ENCODE peak calls at places on chromosomes 2 and 18, in five cellular contexts. One of them, this sample, is unnamed.

GRCh38 chr2:96554293-96555145 is 18.0 kb downstream of the ARID5A start:
- DNase-seq in activated gamma-delta T cell treated with Interleukin-2 at 50 U/mL for 16 hours: peak
- DNase-seq in activated naive CD4-positive, alpha-beta T cell treated with Interleukin-2 at 50 U/mL for 16 hours: peak
- DNase-seq in stimulated activated naive B cell treated with anti-CD40 and anti-IgM and Interleukin-4, amounts not matched to agents 10 μg/mL and 1 μg/mL and 100 μg/mL, for 72 hours: peak
- DNase-seq in GM20000: peak
- DNase-seq in this sample: peak

GRCh38 chr2:152523091-152523490 is 188.1 kb downstream of the FMNL2 start:
- DNase-seq in activated gamma-delta T cell treated with Interleukin-2 at 50 U/mL for 16 hours: no peak
- DNase-seq in activated naive CD4-positive, alpha-beta T cell treated with Interleukin-2 at 50 U/mL for 16 hours: no peak
- DNase-seq in stimulated activated naive B cell treated with anti-CD40 and anti-IgM and Interleukin-4, amounts not matched to agents 10 μg/mL and 1 μg/mL and 100 μg/mL, for 72 hours: no peak
- DNase-seq in GM20000: no peak
- DNase-seq in this sample: no peak

GRCh38 chr18:40841473-40841872 is 1113.6 kb upstream of the PIK3C3 start:
- DNase-seq in activated gamma-delta T cell treated with Interleukin-2 at 50 U/mL for 16 hours: no peak
- DNase-seq in activated naive CD4-positive, alpha-beta T cell treated with Interleukin-2 at 50 U/mL for 16 hours: no peak
- DNase-seq in stimulated activated naive B cell treated with anti-CD40 and anti-IgM and Interleukin-4, amounts not matched to agents 10 μg/mL and 1 μg/mL and 100 μg/mL, for 72 hours: no peak
- DNase-seq in GM20000: no peak
- DNase-seq in this sample: no peak

GRCh38 chr2:46175409-46175808 is 121.8 kb upstream of the EPAS1 start:
- DNase-seq in activated gamma-delta T cell treated with Interleukin-2 at 50 U/mL for 16 hours: no peak
- DNase-seq in activated naive CD4-positive, alpha-beta T cell treated with Interleukin-2 at 50 U/mL for 16 hours: no peak
- DNase-seq in stimulated activated naive B cell treated with anti-CD40 and anti-IgM and Interleukin-4, amounts not matched to agents 10 μg/mL and 1 μg/mL and 100 μg/mL, for 72 hours: no peak
- DNase-seq in GM20000: no peak
- DNase-seq in this sample: no peak

GRCh38 chr2:196046123-196046917 is 22.3 kb downstream of the DNAH7 start:
- DNase-seq in activated gamma-delta T cell treated with Interleukin-2 at 50 U/mL for 16 hours: no peak
- DNase-seq in activated naive CD4-positive, alpha-beta T cell treated with Interleukin-2 at 50 U/mL for 16 hours: no peak
- DNase-seq in stimulated activated naive B cell treated with anti-CD40 and anti-IgM and Interleukin-4, amounts not matched to agents 10 μg/mL and 1 μg/mL and 100 μg/mL, for 72 hours: no peak
- DNase-seq in GM20000: peak
- DNase-seq in this sample: no peak

GRCh38 chr2:224085246-224085645 is 46.2 kb upstream of the SERPINE2 start:
- DNase-seq in activated gamma-delta T cell treated with Interleukin-2 at 50 U/mL for 16 hours: no peak
- DNase-seq in activated naive CD4-positive, alpha-beta T cell treated with Interleukin-2 at 50 U/mL for 16 hours: no peak
- DNase-seq in stimulated activated naive B cell treated with anti-CD40 and anti-IgM and Interleukin-4, amounts not matched to agents 10 μg/mL and 1 μg/mL and 100 μg/mL, for 72 hours: no peak
- DNase-seq in GM20000: no peak
- DNase-seq in this sample: no peak

GRCh38 chr2:31230751-31231150 is 3.2 kb upstream of the EHD3 start:
- DNase-seq in activated gamma-delta T cell treated with Interleukin-2 at 50 U/mL for 16 hours: no peak
- DNase-seq in activated naive CD4-positive, alpha-beta T cell treated with Interleukin-2 at 50 U/mL for 16 hours: no peak
- DNase-seq in stimulated activated naive B cell treated with anti-CD40 and anti-IgM and Interleukin-4, amounts not matched to agents 10 μg/mL and 1 μg/mL and 100 μg/mL, for 72 hours: no peak
- DNase-seq in GM20000: no peak
- DNase-seq in this sample: no peak

GRCh38 chr2:46982356-46983064 is 66.9 kb upstream of the MCFD2 start:
- DNase-seq in activated gamma-delta T cell treated with Interleukin-2 at 50 U/mL for 16 hours: no peak
- DNase-seq in activated naive CD4-positive, alpha-beta T cell treated with Interleukin-2 at 50 U/mL for 16 hours: no peak
- DNase-seq in stimulated activated naive B cell treated with anti-CD40 and anti-IgM and Interleukin-4, amounts not matched to agents 10 μg/mL and 1 μg/mL and 100 μg/mL, for 72 hours: no peak
- DNase-seq in GM20000: no peak
- DNase-seq in this sample: no peak

GRCh38 chr2:127893494-127893893 is 7.7 kb upstream of the AMMECR1L start:
- DNase-seq in activated gamma-delta T cell treated with Interleukin-2 at 50 U/mL for 16 hours: no peak
- DNase-seq in activated naive CD4-positive, alpha-beta T cell treated with Interleukin-2 at 50 U/mL for 16 hours: no peak
- DNase-seq in stimulated activated naive B cell treated with anti-CD40 and anti-IgM and Interleukin-4, amounts not matched to agents 10 μg/mL and 1 μg/mL and 100 μg/mL, for 72 hours: no peak
- DNase-seq in GM20000: no peak
- DNase-seq in this sample: no peak

GRCh38 chr2:217872319-217872718 is 130.5 kb downstream of the TNS1 start:
- DNase-seq in activated gamma-delta T cell treated with Interleukin-2 at 50 U/mL for 16 hours: no peak
- DNase-seq in activated naive CD4-positive, alpha-beta T cell treated with Interleukin-2 at 50 U/mL for 16 hours: no peak
- DNase-seq in stimulated activated naive B cell treated with anti-CD40 and anti-IgM and Interleukin-4, amounts not matched to agents 10 μg/mL and 1 μg/mL and 100 μg/mL, for 72 hours: no peak
- DNase-seq in GM20000: no peak
- DNase-seq in this sample: no peak

GRCh38 chr18:55763298-55763697 is 175.3 kb upstream of the TCF4 start:
- DNase-seq in activated gamma-delta T cell treated with Interleukin-2 at 50 U/mL for 16 hours: no peak
- DNase-seq in activated naive CD4-positive, alpha-beta T cell treated with Interleukin-2 at 50 U/mL for 16 hours: no peak
- DNase-seq in stimulated activated naive B cell treated with anti-CD40 and anti-IgM and Interleukin-4, amounts not matched to agents 10 μg/mL and 1 μg/mL and 100 μg/mL, for 72 hours: no peak
- DNase-seq in GM20000: no peak
- DNase-seq in this sample: no peak

GRCh38 chr2:35228584-35228983 is 1127.0 kb upstream of the CRIM1 start:
- DNase-seq in activated gamma-delta T cell treated with Interleukin-2 at 50 U/mL for 16 hours: no peak
- DNase-seq in activated naive CD4-positive, alpha-beta T cell treated with Interleukin-2 at 50 U/mL for 16 hours: no peak
- DNase-seq in stimulated activated naive B cell treated with anti-CD40 and anti-IgM and Interleukin-4, amounts not matched to agents 10 μg/mL and 1 μg/mL and 100 μg/mL, for 72 hours: no peak
- DNase-seq in GM20000: no peak
- DNase-seq in this sample: no peak

GRCh38 chr2:3283206-3283605 is 94.4 kb downstream of the EIPR1 start:
- DNase-seq in activated gamma-delta T cell treated with Interleukin-2 at 50 U/mL for 16 hours: no peak
- DNase-seq in activated naive CD4-positive, alpha-beta T cell treated with Interleukin-2 at 50 U/mL for 16 hours: no peak
- DNase-seq in stimulated activated naive B cell treated with anti-CD40 and anti-IgM and Interleukin-4, amounts not matched to agents 10 μg/mL and 1 μg/mL and 100 μg/mL, for 72 hours: no peak
- DNase-seq in GM20000: no peak
- DNase-seq in this sample: no peak

GRCh38 chr18:80181642-80182461 is 65.5 kb downstream of the PARD6G start:
- DNase-seq in activated gamma-delta T cell treated with Interleukin-2 at 50 U/mL for 16 hours: no peak
- DNase-seq in activated naive CD4-positive, alpha-beta T cell treated with Interleukin-2 at 50 U/mL for 16 hours: no peak
- DNase-seq in stimulated activated naive B cell treated with anti-CD40 and anti-IgM and Interleukin-4, amounts not matched to agents 10 μg/mL and 1 μg/mL and 100 μg/mL, for 72 hours: no peak
- DNase-seq in GM20000: no peak
- DNase-seq in this sample: no peak

GRCh38 chr2:203498161-203498560 is 36.9 kb downstream of the RAPH1 start:
- DNase-seq in activated gamma-delta T cell treated with Interleukin-2 at 50 U/mL for 16 hours: no peak
- DNase-seq in activated naive CD4-positive, alpha-beta T cell treated with Interleukin-2 at 50 U/mL for 16 hours: no peak
- DNase-seq in stimulated activated naive B cell treated with anti-CD40 and anti-IgM and Interleukin-4, amounts not matched to agents 10 μg/mL and 1 μg/mL and 100 μg/mL, for 72 hours: no peak
- DNase-seq in GM20000: no peak
- DNase-seq in this sample: no peak

GRCh38 chr18:74242451-74243096 is 49.2 kb downstream of the CYB5A start:
- DNase-seq in activated gamma-delta T cell treated with Interleukin-2 at 50 U/mL for 16 hours: no peak
- DNase-seq in activated naive CD4-positive, alpha-beta T cell treated with Interleukin-2 at 50 U/mL for 16 hours: no peak
- DNase-seq in stimulated activated naive B cell treated with anti-CD40 and anti-IgM and Interleukin-4, amounts not matched to agents 10 μg/mL and 1 μg/mL and 100 μg/mL, for 72 hours: no peak
- DNase-seq in GM20000: no peak
- DNase-seq in this sample: no peak

GRCh38 chr2:233025706-233026105 is 6.8 kb upstream of the NEU2 start:
- DNase-seq in activated gamma-delta T cell treated with Interleukin-2 at 50 U/mL for 16 hours: no peak
- DNase-seq in activated naive CD4-positive, alpha-beta T cell treated with Interleukin-2 at 50 U/mL for 16 hours: no peak
- DNase-seq in stimulated activated naive B cell treated with anti-CD40 and anti-IgM and Interleukin-4, amounts not matched to agents 10 μg/mL and 1 μg/mL and 100 μg/mL, for 72 hours: no peak
- DNase-seq in GM20000: no peak
- DNase-seq in this sample: no peak

GRCh38 chr2:144078091-144078490 is 441.8 kb downstream of the ZEB2 start:
- DNase-seq in activated gamma-delta T cell treated with Interleukin-2 at 50 U/mL for 16 hours: no peak
- DNase-seq in activated naive CD4-positive, alpha-beta T cell treated with Interleukin-2 at 50 U/mL for 16 hours: no peak
- DNase-seq in stimulated activated naive B cell treated with anti-CD40 and anti-IgM and Interleukin-4, amounts not matched to agents 10 μg/mL and 1 μg/mL and 100 μg/mL, for 72 hours: no peak
- DNase-seq in GM20000: no peak
- DNase-seq in this sample: no peak

GRCh38 chr2:137210039-137210438 is 444.7 kb downstream of the THSD7B start:
- DNase-seq in activated gamma-delta T cell treated with Interleukin-2 at 50 U/mL for 16 hours: no peak
- DNase-seq in activated naive CD4-positive, alpha-beta T cell treated with Interleukin-2 at 50 U/mL for 16 hours: no peak
- DNase-seq in stimulated activated naive B cell treated with anti-CD40 and anti-IgM and Interleukin-4, amounts not matched to agents 10 μg/mL and 1 μg/mL and 100 μg/mL, for 72 hours: no peak
- DNase-seq in GM20000: no peak
- DNase-seq in this sample: no peak

GRCh38 chr2:130864830-130865229 is 28.1 kb downstream of the ARHGEF4 start:
- DNase-seq in activated gamma-delta T cell treated with Interleukin-2 at 50 U/mL for 16 hours: no peak
- DNase-seq in activated naive CD4-positive, alpha-beta T cell treated with Interleukin-2 at 50 U/mL for 16 hours: no peak
- DNase-seq in stimulated activated naive B cell treated with anti-CD40 and anti-IgM and Interleukin-4, amounts not matched to agents 10 μg/mL and 1 μg/mL and 100 μg/mL, for 72 hours: no peak
- DNase-seq in GM20000: no peak
- DNase-seq in this sample: no peak

GRCh38 chr2:42961385-42961800 is 169.0 kb upstream of the HAAO start:
- DNase-seq in activated gamma-delta T cell treated with Interleukin-2 at 50 U/mL for 16 hours: no peak
- DNase-seq in activated naive CD4-positive, alpha-beta T cell treated with Interleukin-2 at 50 U/mL for 16 hours: no peak
- DNase-seq in stimulated activated naive B cell treated with anti-CD40 and anti-IgM and Interleukin-4, amounts not matched to agents 10 μg/mL and 1 μg/mL and 100 μg/mL, for 72 hours: no peak
- DNase-seq in GM20000: no peak
- DNase-seq in this sample: no peak

GRCh38 chr2:28074127-28074526 is 183.6 kb downstream of the BABAM2 start:
- DNase-seq in activated gamma-delta T cell treated with Interleukin-2 at 50 U/mL for 16 hours: no peak
- DNase-seq in activated naive CD4-positive, alpha-beta T cell treated with Interleukin-2 at 50 U/mL for 16 hours: no peak
- DNase-seq in stimulated activated naive B cell treated with anti-CD40 and anti-IgM and Interleukin-4, amounts not matched to agents 10 μg/mL and 1 μg/mL and 100 μg/mL, for 72 hours: no peak
- DNase-seq in GM20000: no peak
- DNase-seq in this sample: no peak

GRCh38 chr2:45009303-45009927 is at the start of gene SIX2:
- DNase-seq in activated gamma-delta T cell treated with Interleukin-2 at 50 U/mL for 16 hours: no peak
- DNase-seq in activated naive CD4-positive, alpha-beta T cell treated with Interleukin-2 at 50 U/mL for 16 hours: no peak
- DNase-seq in stimulated activated naive B cell treated with anti-CD40 and anti-IgM and Interleukin-4, amounts not matched to agents 10 μg/mL and 1 μg/mL and 100 μg/mL, for 72 hours: no peak
- DNase-seq in GM20000: peak
- DNase-seq in this sample: no peak

GRCh38 chr2:149597050-149598013 is 9.8 kb upstream of the MMADHC start:
- DNase-seq in activated gamma-delta T cell treated with Interleukin-2 at 50 U/mL for 16 hours: peak
- DNase-seq in activated naive CD4-positive, alpha-beta T cell treated with Interleukin-2 at 50 U/mL for 16 hours: peak
- DNase-seq in stimulated activated naive B cell treated with anti-CD40 and anti-IgM and Interleukin-4, amounts not matched to agents 10 μg/mL and 1 μg/mL and 100 μg/mL, for 72 hours: peak
- DNase-seq in GM20000: peak
- DNase-seq in this sample: peak

GRCh38 chr18:14944838-14945237 is 196.9 kb downstream of the ANKRD30B start:
- DNase-seq in activated gamma-delta T cell treated with Interleukin-2 at 50 U/mL for 16 hours: no peak
- DNase-seq in activated naive CD4-positive, alpha-beta T cell treated with Interleukin-2 at 50 U/mL for 16 hours: no peak
- DNase-seq in stimulated activated naive B cell treated with anti-CD40 and anti-IgM and Interleukin-4, amounts not matched to agents 10 μg/mL and 1 μg/mL and 100 μg/mL, for 72 hours: no peak
- DNase-seq in GM20000: no peak
- DNase-seq in this sample: no peak

GRCh38 chr2:120346667-120347358 is 877 bp downstream of the INHBB start:
- DNase-seq in activated gamma-delta T cell treated with Interleukin-2 at 50 U/mL for 16 hours: no peak
- DNase-seq in activated naive CD4-positive, alpha-beta T cell treated with Interleukin-2 at 50 U/mL for 16 hours: peak
- DNase-seq in stimulated activated naive B cell treated with anti-CD40 and anti-IgM and Interleukin-4, amounts not matched to agents 10 μg/mL and 1 μg/mL and 100 μg/mL, for 72 hours: no peak
- DNase-seq in GM20000: no peak
- DNase-seq in this sample: no peak

GRCh38 chr18:40234217-40234616 is 1720.8 kb upstream of the PIK3C3 start:
- DNase-seq in activated gamma-delta T cell treated with Interleukin-2 at 50 U/mL for 16 hours: no peak
- DNase-seq in activated naive CD4-positive, alpha-beta T cell treated with Interleukin-2 at 50 U/mL for 16 hours: no peak
- DNase-seq in stimulated activated naive B cell treated with anti-CD40 and anti-IgM and Interleukin-4, amounts not matched to agents 10 μg/mL and 1 μg/mL and 100 μg/mL, for 72 hours: no peak
- DNase-seq in GM20000: no peak
- DNase-seq in this sample: no peak

GRCh38 chr2:61335226-61335625 is 135.7 kb downstream of the USP34 start:
- DNase-seq in activated gamma-delta T cell treated with Interleukin-2 at 50 U/mL for 16 hours: no peak
- DNase-seq in activated naive CD4-positive, alpha-beta T cell treated with Interleukin-2 at 50 U/mL for 16 hours: no peak
- DNase-seq in stimulated activated naive B cell treated with anti-CD40 and anti-IgM and Interleukin-4, amounts not matched to agents 10 μg/mL and 1 μg/mL and 100 μg/mL, for 72 hours: no peak
- DNase-seq in GM20000: no peak
- DNase-seq in this sample: no peak

GRCh38 chr2:45382744-45383143 is 228.3 kb downstream of the SRBD1 start:
- DNase-seq in activated gamma-delta T cell treated with Interleukin-2 at 50 U/mL for 16 hours: no peak
- DNase-seq in activated naive CD4-positive, alpha-beta T cell treated with Interleukin-2 at 50 U/mL for 16 hours: no peak
- DNase-seq in stimulated activated naive B cell treated with anti-CD40 and anti-IgM and Interleukin-4, amounts not matched to agents 10 μg/mL and 1 μg/mL and 100 μg/mL, for 72 hours: no peak
- DNase-seq in GM20000: no peak
- DNase-seq in this sample: no peak

GRCh38 chr2:217325810-217326209 is 465.9 kb upstream of the TNP1 start:
- DNase-seq in activated gamma-delta T cell treated with Interleukin-2 at 50 U/mL for 16 hours: no peak
- DNase-seq in activated naive CD4-positive, alpha-beta T cell treated with Interleukin-2 at 50 U/mL for 16 hours: no peak
- DNase-seq in stimulated activated naive B cell treated with anti-CD40 and anti-IgM and Interleukin-4, amounts not matched to agents 10 μg/mL and 1 μg/mL and 100 μg/mL, for 72 hours: no peak
- DNase-seq in GM20000: no peak
- DNase-seq in this sample: no peak

GRCh38 chr2:134207589-134208209 is 46.2 kb upstream of the MGAT5 start:
- DNase-seq in activated gamma-delta T cell treated with Interleukin-2 at 50 U/mL for 16 hours: peak
- DNase-seq in activated naive CD4-positive, alpha-beta T cell treated with Interleukin-2 at 50 U/mL for 16 hours: peak
- DNase-seq in stimulated activated naive B cell treated with anti-CD40 and anti-IgM and Interleukin-4, amounts not matched to agents 10 μg/mL and 1 μg/mL and 100 μg/mL, for 72 hours: no peak
- DNase-seq in GM20000: peak
- DNase-seq in this sample: peak

GRCh38 chr2:70777450-70777849 is 9.4 kb upstream of the ADD2 start:
- DNase-seq in activated gamma-delta T cell treated with Interleukin-2 at 50 U/mL for 16 hours: no peak
- DNase-seq in activated naive CD4-positive, alpha-beta T cell treated with Interleukin-2 at 50 U/mL for 16 hours: no peak
- DNase-seq in stimulated activated naive B cell treated with anti-CD40 and anti-IgM and Interleukin-4, amounts not matched to agents 10 μg/mL and 1 μg/mL and 100 μg/mL, for 72 hours: no peak
- DNase-seq in GM20000: no peak
- DNase-seq in this sample: no peak

GRCh38 chr2:203083328-203083727 is 68.7 kb downstream of the NBEAL1 start:
- DNase-seq in activated gamma-delta T cell treated with Interleukin-2 at 50 U/mL for 16 hours: no peak
- DNase-seq in activated naive CD4-positive, alpha-beta T cell treated with Interleukin-2 at 50 U/mL for 16 hours: no peak
- DNase-seq in stimulated activated naive B cell treated with anti-CD40 and anti-IgM and Interleukin-4, amounts not matched to agents 10 μg/mL and 1 μg/mL and 100 μg/mL, for 72 hours: no peak
- DNase-seq in GM20000: no peak
- DNase-seq in this sample: no peak

GRCh38 chr2:149902104-149902503 is 314.5 kb upstream of the MMADHC start:
- DNase-seq in activated gamma-delta T cell treated with Interleukin-2 at 50 U/mL for 16 hours: no peak
- DNase-seq in activated naive CD4-positive, alpha-beta T cell treated with Interleukin-2 at 50 U/mL for 16 hours: no peak
- DNase-seq in stimulated activated naive B cell treated with anti-CD40 and anti-IgM and Interleukin-4, amounts not matched to agents 10 μg/mL and 1 μg/mL and 100 μg/mL, for 72 hours: no peak
- DNase-seq in GM20000: no peak
- DNase-seq in this sample: no peak

GRCh38 chr2:226121339-226121738 is 678.3 kb downstream of the IRS1 start:
- DNase-seq in activated gamma-delta T cell treated with Interleukin-2 at 50 U/mL for 16 hours: no peak
- DNase-seq in activated naive CD4-positive, alpha-beta T cell treated with Interleukin-2 at 50 U/mL for 16 hours: no peak
- DNase-seq in stimulated activated naive B cell treated with anti-CD40 and anti-IgM and Interleukin-4, amounts not matched to agents 10 μg/mL and 1 μg/mL and 100 μg/mL, for 72 hours: no peak
- DNase-seq in GM20000: no peak
- DNase-seq in this sample: no peak